ENCODE peak calls at places on chromosomes 6 and 20, in five cellular contexts. Y, K, S, T and O are unnamed samples.
A peak's percentile ranks its signal among the peaks of the same experiment; 100 is the strongest.

GRCh38 chr6:36493859-36494258 is 51.1 kb downstream of the KCTD20 start:
- DNase-seq in Y (no peak), K (no peak), S (peak; percentile 12), T (no peak), O (no peak)

GRCh38 chr6:44787254-44787844 is 399.8 kb downstream of the CDC5L start:
- DNase-seq in Y (no peak), K (no peak), S (no peak), T (no peak), O (no peak)

GRCh38 chr6:25691885-25692284 is 39.9 kb downstream of the SCGN start:
- DNase-seq in Y (no peak), K (no peak), S (no peak), T (no peak), O (no peak)

GRCh38 chr6:132122871-132123270 is 171.7 kb upstream of the CCN2 start:
- DNase-seq in Y (no peak), K (no peak), S (no peak), T (no peak), O (peak; percentile 32)

GRCh38 chr6:3910264-3910663 is 61.1 kb downstream of the FAM50B start:
- DNase-seq in Y (no peak), K (no peak), S (no peak), T (no peak), O (no peak)

GRCh38 chr6:55960344-55960743 is 85.0 kb upstream of the BMP5 start:
- DNase-seq in Y (no peak), K (no peak), S (no peak), T (no peak), O (no peak)

GRCh38 chr20:17541996-17542395 is 10.8 kb upstream of the BFSP1 start:
- DNase-seq in Y (no peak), K (no peak), S (peak; percentile 59), T (no peak), O (peak; percentile 63)

GRCh38 chr6:69383627-69384026 is 413.2 kb downstream of the LMBRD1 start:
- DNase-seq in Y (no peak), K (no peak), S (no peak), T (no peak), O (no peak)

GRCh38 chr20:47172579-47172978 is 183.9 kb downstream of the ZMYND8 start:
- DNase-seq in Y (no peak), K (no peak), S (no peak), T (no peak), O (no peak)

GRCh38 chr20:47174844-47175243 is 181.7 kb downstream of the ZMYND8 start:
- DNase-seq in Y (no peak), K (no peak), S (no peak), T (no peak), O (no peak)

GRCh38 chr20:47178277-47178676 is 178.2 kb downstream of the ZMYND8 start:
- DNase-seq in Y (no peak), K (no peak), S (no peak), T (no peak), O (no peak)

GRCh38 chr20:47175501-47175900 is 181.0 kb downstream of the ZMYND8 start:
- DNase-seq in Y (no peak), K (peak; percentile 50), S (no peak), T (no peak), O (no peak)

GRCh38 chr20:47173596-47174216 is 182.8 kb downstream of the ZMYND8 start:
- DNase-seq in Y (no peak), K (no peak), S (no peak), T (no peak), O (no peak)
- TF ChIP-seq CTCF in Y (no peak), K (no peak), S (no peak), T (no peak), O (peak; percentile 22)

DNA sequence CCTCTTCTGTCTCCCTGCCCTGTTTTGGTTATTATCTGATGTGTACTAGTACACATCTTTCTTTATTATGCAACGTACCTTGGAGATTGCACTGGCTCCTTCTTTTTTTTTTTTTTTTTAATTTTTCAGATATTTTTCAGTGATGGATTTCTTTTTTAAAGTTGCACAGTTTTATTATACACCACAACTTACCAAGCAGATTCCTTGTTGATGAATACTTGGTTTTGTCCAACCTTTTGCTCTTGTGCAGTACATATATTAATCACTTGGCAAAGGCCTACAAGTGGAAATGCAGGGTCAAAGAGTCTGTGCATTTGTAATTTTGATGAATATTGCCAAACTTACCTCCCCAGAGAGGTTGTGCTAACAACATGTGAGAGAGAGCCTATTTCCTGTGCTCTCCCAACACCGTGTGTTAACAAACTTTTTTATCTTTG is 50.1 kb upstream of the RNF24 start:
- DNase-seq in Y (no peak), K (no peak), S (peak; percentile 96), T (no peak), O (peak; percentile 34)
- TF ChIP-seq CTCF in Y (no peak), K (no peak), S (no peak), T (no peak), O (no peak)

DNA sequence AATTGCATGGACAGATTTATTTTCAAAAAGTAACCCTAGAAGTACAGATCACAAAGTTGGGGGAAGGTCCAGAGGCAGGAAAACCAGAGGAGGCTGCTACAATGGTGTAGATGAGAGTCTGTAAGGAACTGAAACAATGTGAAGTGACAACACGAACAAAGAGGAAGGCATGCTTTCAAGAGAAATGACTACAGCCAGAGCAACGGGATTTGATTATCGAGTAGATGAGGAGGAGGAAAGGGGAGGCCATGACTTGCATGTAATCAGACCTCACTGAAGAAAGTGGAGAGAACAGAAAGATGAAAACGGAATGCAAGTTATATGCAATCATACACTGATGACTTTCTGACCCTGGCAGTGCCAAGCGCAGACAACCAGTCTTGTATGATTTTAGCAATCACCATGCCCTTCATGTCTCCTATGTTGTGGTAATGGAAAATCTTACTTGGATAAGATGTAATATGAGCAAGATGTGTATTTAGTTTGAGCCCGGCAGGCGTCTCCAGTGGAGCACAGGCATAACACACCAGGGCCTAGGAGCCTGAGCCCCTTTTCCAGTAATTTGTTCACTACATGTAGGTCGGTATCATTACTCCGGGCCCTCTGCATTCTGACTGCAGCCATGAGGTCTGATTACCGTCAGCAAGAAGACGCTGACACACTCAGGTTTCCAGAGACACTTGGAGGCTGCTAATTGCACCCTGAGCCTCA is 34.0 kb upstream of the FAM83C start:
- DNase-seq in Y (peak; percentile 38), K (no peak), S (peak; percentile 34), T (no peak), O (no peak)
- TF ChIP-seq CTCF in Y (no peak), K (no peak), S (no peak), T (no peak), O (no peak)

DNA sequence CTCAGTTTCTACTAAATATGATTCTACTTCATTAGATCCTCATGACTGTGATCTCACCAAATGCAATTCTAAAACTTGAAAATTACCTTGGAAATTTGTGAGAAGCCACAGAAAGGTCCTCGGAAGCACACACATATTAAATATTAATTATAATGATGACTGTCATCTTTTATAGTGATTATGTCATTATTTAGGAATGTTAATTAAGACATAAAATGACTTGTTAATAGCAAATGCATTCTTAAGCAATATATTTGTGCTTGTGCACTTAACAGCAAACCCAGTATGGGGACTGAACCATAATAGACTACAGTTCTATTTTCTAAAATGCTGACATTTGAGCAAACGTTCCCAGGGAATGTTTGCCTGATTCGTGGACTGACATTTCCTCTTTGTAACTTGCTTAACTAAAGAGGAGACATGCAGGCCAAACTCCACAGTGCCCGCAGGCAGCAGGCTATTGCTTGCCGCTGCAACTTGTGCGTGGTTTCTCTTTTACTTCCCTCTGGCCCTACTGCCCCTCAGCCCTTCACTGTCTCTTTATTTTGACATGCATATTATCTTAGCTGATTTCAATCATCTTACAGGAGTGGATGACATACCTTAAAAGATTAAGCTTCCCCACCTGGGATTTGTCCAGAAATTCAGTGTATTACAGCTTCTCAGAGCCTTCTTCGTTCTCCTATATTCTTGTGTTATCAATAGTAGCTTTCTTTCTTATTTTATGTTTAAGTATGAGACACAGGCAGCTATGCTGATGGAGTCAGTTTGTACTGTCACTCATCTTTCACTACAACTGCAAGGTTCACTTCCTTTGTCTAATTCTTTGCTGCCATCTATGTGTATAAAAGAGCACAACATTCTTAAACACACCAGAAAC is 141.5 kb downstream of the GMDS start:
- DNase-seq in Y (peak; percentile 59), K (peak; percentile 36), S (peak; percentile 59), T (no peak), O (peak; percentile 25)
- TF ChIP-seq CTCF in Y (peak; percentile 57), K (peak; percentile 62), S (peak; percentile 49), T (no peak), O (peak; percentile 42)

GRCh38 chr6:33384581-33385020 is 7.0 kb upstream of the KIFC1 start:
- DNase-seq in Y (no peak), K (no peak), S (peak; percentile 81), T (no peak), O (peak; percentile 38)
- TF ChIP-seq CTCF in Y (no peak), K (peak; percentile 58), S (peak; percentile 59), T (no peak), O (peak; percentile 61)